ENCODE peak calls at places on chromosomes 4 and X, in nine cellular contexts. K, P, J, Z, C, T, D, H and Q are unnamed samples. For H3K36me3, the result is how much of the 10 kb centered on the place peaks cover.

GRCh38 chrX:77742788-77743476 is 43.1 kb downstream of the ATRX start:
- DNase-seq in P (no peak), K (no peak), C (no peak), T (no peak), J (peak), Z (no peak), D (no peak), H (no peak), Q (no peak)

GRCh38 chr4:112379306-112379705 is 82.1 kb downstream of the ALPK1 start:
- DNase-seq in H (no peak), Z (no peak), K (no peak), P (peak), T (no peak), J (no peak), D (peak), C (no peak), Q (no peak)

GRCh38 chrX:11509786-11510185 is 155.9 kb downstream of the ARHGAP6 start:
- DNase-seq in Z (no peak), J (no peak), P (no peak), D (no peak), C (no peak), K (no peak), T (no peak), H (no peak), Q (no peak)

GRCh38 chr4:60313616-60314015 is 886.5 kb upstream of the ADGRL3 start:
- DNase-seq in Z (no peak), C (no peak), H (no peak), K (no peak), T (no peak), J (no peak), P (no peak), D (no peak), Q (no peak)

GRCh38 chr4:153790962-153791551 is 2.2 kb upstream of the SFRP2 start:
- DNase-seq in T (no peak), C (peak), Z (peak), P (peak), K (peak), D (peak), J (no peak), H (no peak), Q (no peak)

GRCh38 chr4:130026185-130026584 is 930.2 kb downstream of the C4orf33 start:
- DNase-seq in J (no peak), T (no peak), P (no peak), H (no peak), Z (no peak), C (no peak), K (no peak), D (no peak), Q (no peak)

GRCh38 chr4:111685205-111685604 is 460.0 kb upstream of the FAM241A start:
- DNase-seq in D (no peak), Z (no peak), K (no peak), J (no peak), C (no peak), H (no peak), P (no peak), T (no peak), Q (no peak)

GRCh38 chr4:108035691-108036090 is 46.0 kb downstream of the HADH start:
- DNase-seq in T (no peak), Z (no peak), J (no peak), K (no peak), P (no peak), C (no peak), H (no peak), D (no peak), Q (no peak)

GRCh38 chrX:20060961-20061868 is 55.5 kb downstream of the MAP7D2 start:
- DNase-seq in Z (no peak), T (no peak), D (no peak), C (peak), J (no peak), H (no peak), K (no peak), P (no peak), Q (no peak)

GRCh38 chr4:7435411-7436095 is 823 bp upstream of the PSAPL1 start:
- DNase-seq in Z (no peak), T (no peak), K (no peak), D (peak), J (no peak), C (no peak), H (no peak), P (no peak), Q (peak)

GRCh38 chr4:189912170-189912569 is 28.5 kb upstream of the FRG1 start:
- DNase-seq in D (no peak), Z (no peak), P (no peak), C (no peak), J (no peak), K (no peak), H (no peak), T (no peak), Q (no peak)

GRCh38 chr4:8165374-8165896 is 6.8 kb upstream of the ABLIM2 start:
- DNase-seq in T (peak), Z (no peak), J (no peak), H (no peak), C (no peak), K (no peak), D (no peak), P (no peak), Q (no peak)

GRCh38 chrX:49915352-49916222 is 6.8 kb upstream of the CLCN5 start:
- DNase-seq in T (no peak), K (peak), Z (no peak), H (peak), C (no peak), J (no peak), P (peak), D (peak), Q (peak)

GRCh38 chr4:138875886-138876608 is 139.5 kb upstream of the NOCT start:
- DNase-seq in Z (no peak), P (no peak), C (no peak), D (no peak), H (peak), T (no peak), K (no peak), J (no peak), Q (no peak)

GRCh38 chr4:155208258-155209054 is at the start of gene NPY2R:
- DNase-seq in J (no peak), H (no peak), K (peak), T (no peak), C (peak), P (peak), D (peak), Z (peak), Q (no peak)

GRCh38 chrX:154022108-154022507 is 2.4 kb upstream of the IRAK1 start:
- DNase-seq in H (no peak), T (no peak), Z (no peak), C (peak), K (no peak), D (no peak), P (no peak), J (no peak), Q (no peak)

GRCh38 chr4:156006192-156006591 is 52.5 kb upstream of the CTSO start:
- DNase-seq in Z (no peak), C (no peak), D (no peak), T (no peak), J (no peak), P (no peak), K (no peak), H (no peak), Q (no peak)

GRCh38 chrX:73446831-73447230 is at the start of gene CDX4:
- DNase-seq in C (no peak), Z (no peak), H (no peak), D (no peak), J (no peak), T (no peak), K (no peak), P (no peak), Q (no peak)

GRCh38 chr4:123250843-123251242 is 145.8 kb upstream of the SPRY1 start:
- DNase-seq in T (no peak), D (peak), P (no peak), K (no peak), J (no peak), C (no peak), H (no peak), Z (peak), Q (peak)

GRCh38 chr4:41427306-41427882 is 110.6 kb upstream of the LIMCH1 start:
- DNase-seq in H (no peak), T (no peak), P (no peak), J (no peak), Z (no peak), D (no peak), C (no peak), K (no peak), Q (no peak)

GRCh38 chr4:98262431-98262830 is 1.2 kb downstream of the RAP1GDS1 start:
- DNase-seq in K (peak), J (no peak), H (no peak), P (no peak), C (no peak), Z (no peak), T (no peak), D (no peak), Q (no peak)

GRCh38 chr4:87108142-87108546 is 112.3 kb downstream of the KLHL8 start:
- DNase-seq in D (no peak), C (no peak), Z (peak), H (peak), P (peak), K (no peak), J (peak), T (peak), Q (no peak)

GRCh38 chr4:10879411-10880110 is 195.0 kb upstream of the CLNK start:
- DNase-seq in J (no peak), C (no peak), Z (no peak), H (no peak), T (no peak), K (no peak), P (no peak), D (no peak), Q (no peak)

GRCh38 chr4:141180991-141181760 is 39.5 kb upstream of the ZNF330 start:
- DNase-seq in T (no peak), J (no peak), D (no peak), C (no peak), K (no peak), Z (no peak), P (no peak), H (peak), Q (no peak)

GRCh38 chr4:109947457-109947856 is 34.8 kb downstream of the EGF start:
- DNase-seq in H (no peak), D (no peak), P (no peak), T (no peak), C (no peak), Z (no peak), K (no peak), J (no peak), Q (no peak)

GRCh38 chr4:100348472-100348871 is 158.2 kb upstream of the DDIT4L start:
- DNase-seq in Z (no peak), K (no peak), C (no peak), P (peak), J (no peak), H (peak), T (no peak), D (no peak), Q (no peak)

GRCh38 chr4:98473046-98473445 is 185.4 kb downstream of the TSPAN5 start:
- DNase-seq in C (no peak), J (no peak), Z (no peak), P (no peak), D (no peak), H (no peak), T (no peak), K (no peak), Q (no peak)

GRCh38 chr4:82555279-82555678 is 6.5 kb downstream of the TMEM150C start:
- DNase-seq in Z (no peak), J (no peak), T (no peak), K (no peak), P (no peak), C (no peak), D (no peak), H (no peak), Q (no peak)
- TF ChIP-seq CTCF in Z (no peak), J (no peak), T (no peak), K (no peak), P (peak), C (no peak), D (no peak), H (no peak), Q (no peak)

DNA sequence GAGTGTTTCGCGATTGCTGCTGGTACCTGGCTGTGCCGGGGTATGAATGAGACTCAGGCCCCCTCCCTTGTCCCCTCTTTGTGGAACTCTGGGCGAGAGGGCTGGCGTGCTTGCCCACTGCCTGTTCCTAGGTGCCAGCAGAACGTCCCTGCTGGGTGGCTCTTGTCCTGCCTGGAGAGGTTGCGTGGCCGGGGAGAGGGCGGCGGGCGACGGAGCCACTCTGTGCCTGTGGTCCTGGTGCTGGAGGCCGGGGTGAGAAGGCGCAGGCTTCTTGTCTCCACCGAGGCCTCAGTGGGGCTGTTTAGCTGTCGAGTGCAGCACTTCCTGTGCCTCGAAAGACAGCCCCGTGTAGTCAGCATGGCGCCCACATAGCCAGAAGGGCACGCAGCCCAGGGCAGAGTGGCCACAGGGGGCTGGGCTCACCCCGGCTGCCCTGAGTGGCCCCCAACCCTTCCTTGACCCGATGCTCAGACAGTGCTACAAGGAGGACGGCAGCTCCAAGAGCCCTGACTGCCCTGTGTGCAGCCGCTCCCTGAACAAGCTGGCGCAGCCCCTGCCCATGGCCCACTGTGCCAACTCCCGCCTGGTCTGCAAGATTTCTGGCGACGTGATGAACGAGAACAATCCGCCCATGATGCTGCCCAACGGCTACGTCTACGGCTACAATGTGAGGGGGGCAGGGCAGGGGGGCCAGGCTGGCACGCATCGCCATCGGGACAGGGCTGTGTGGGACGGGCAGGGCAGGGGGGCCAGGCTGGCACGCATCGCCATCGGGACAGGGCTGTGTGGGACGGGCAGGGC is 8.9 kb upstream of the UVSSA start:
- DNase-seq in C (peak), K (no peak), J (no peak), H (no peak), D (no peak), T (no peak), P (no peak), Z (no peak), Q (no peak)
- H3K36me3 ChIP-seq in C (half or more), K (under half), J (under half), H (under half), D (under half), T (half or more), P (half or more), Z (half or more), Q (under half)

GRCh38 chr4:162634390-162634789 is 470.6 kb upstream of the FSTL5 start:
- DNase-seq in Z (no peak), T (no peak), J (no peak), D (no peak), C (no peak), K (no peak), P (no peak), H (no peak), Q (no peak)
- TF ChIP-seq CTCF in Z (no peak), T (no peak), J (no peak), D (no peak), C (no peak), K (no peak), P (no peak), H (no peak), Q (no peak)

GRCh38 chr4:6059375-6059805 is 41.2 kb upstream of the C4orf50 start:
- DNase-seq in H (no peak), C (no peak), P (no peak), K (no peak), T (no peak), J (no peak), D (no peak), Z (peak), Q (no peak)
- H3K36me3 ChIP-seq in H (under half), C (under half), P (under half), K (under half), T (under half), J (under half), D (under half), Z (under half), Q (under half)

GRCh38 chr4:184768296-184768695 is 34.4 kb upstream of the CENPU start:
- DNase-seq in D (no peak), P (no peak), C (no peak), Z (no peak), H (no peak), T (no peak), K (no peak), J (no peak), Q (no peak)

GRCh38 chr4:184766421-184766820 is 32.5 kb upstream of the CENPU start:
- DNase-seq in P (no peak), Z (no peak), C (no peak), T (no peak), H (no peak), K (no peak), D (no peak), J (no peak), Q (no peak)

GRCh38 chr4:184764601-184765000 is 30.7 kb upstream of the CENPU start:
- DNase-seq in Z (no peak), J (no peak), H (no peak), C (no peak), T (no peak), K (no peak), P (no peak), D (no peak), Q (no peak)

GRCh38 chr4:184763150-184763780 is 29.4 kb upstream of the CENPU start:
- DNase-seq in D (no peak), C (no peak), P (no peak), J (no peak), H (no peak), Z (peak), K (no peak), T (no peak), Q (no peak)

DNA sequence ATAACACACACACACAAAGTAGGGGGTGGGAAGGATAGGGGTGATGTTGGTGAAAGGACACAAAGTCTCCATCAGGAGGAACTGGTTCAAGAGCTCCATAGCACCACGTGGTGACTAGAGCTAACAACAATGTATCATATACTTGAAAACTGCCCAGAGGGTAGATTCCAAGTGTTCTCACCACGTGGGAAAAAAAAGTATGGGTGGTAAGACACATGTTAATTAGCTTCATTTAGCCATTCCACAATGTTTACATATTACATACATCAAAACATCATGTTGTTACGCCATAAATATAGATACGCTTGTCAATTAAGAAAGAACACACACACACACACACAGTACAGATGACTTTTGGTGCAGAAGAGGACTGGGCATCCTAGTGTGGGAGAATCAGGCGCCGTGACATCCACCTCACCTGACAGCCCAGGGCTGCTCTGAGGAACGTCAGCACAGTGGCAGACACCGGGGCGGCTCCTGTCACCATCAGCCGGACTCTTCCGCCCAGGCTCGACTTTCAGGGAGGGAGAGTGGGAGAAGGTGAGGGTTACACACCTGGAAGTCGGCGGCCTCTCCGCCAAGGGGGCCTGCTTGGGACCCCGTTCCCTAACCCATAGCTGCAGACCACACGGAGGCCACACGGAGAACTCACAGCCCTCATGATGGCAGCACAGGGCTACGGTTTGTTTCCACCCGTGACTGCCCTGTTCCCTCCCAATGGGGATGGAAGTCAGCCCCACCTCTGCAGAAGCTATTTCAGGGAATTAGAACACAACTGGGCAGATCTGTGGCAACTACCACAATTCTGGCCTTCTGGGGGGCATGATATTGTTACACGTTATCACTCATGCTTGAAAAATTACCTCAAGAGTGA is 31.8 kb upstream of the CENPU start:
- DNase-seq in P (no peak), D (peak), Z (no peak), C (no peak), H (no peak), J (no peak), K (no peak), T (no peak), Q (no peak)
- TF ChIP-seq CTCF in P (no peak), D (no peak), Z (no peak), C (no peak), H (no peak), J (no peak), K (no peak), T (no peak), Q (no peak)

DNA sequence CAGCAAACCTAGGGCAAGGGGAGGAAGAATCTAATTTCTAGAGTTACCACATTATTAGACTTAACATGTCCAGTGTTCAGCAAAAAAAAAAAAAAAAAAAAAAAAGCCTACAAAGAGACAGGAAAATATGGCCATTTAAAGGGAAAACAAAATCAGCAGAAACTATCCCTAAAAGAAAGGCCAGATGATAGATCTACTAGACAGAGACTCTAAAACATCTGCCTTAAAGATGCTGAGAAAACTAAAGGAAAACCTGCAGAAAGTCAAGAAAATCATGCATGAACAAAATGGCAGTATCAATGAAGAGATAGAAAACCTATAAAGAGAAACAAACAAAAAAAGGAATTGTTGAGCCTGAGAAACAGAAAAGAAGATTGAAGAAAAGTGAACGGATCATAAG is 43.8 kb downstream of the NELFA start:
- DNase-seq in H (no peak), D (no peak), T (no peak), Z (no peak), C (no peak), P (no peak), K (no peak), J (no peak), Q (no peak)
- H3K36me3 ChIP-seq in H (under half), D (under half), T (under half), Z (half or more), C (under half), P (half or more), K (under half), J (under half), Q (under half)

DNA sequence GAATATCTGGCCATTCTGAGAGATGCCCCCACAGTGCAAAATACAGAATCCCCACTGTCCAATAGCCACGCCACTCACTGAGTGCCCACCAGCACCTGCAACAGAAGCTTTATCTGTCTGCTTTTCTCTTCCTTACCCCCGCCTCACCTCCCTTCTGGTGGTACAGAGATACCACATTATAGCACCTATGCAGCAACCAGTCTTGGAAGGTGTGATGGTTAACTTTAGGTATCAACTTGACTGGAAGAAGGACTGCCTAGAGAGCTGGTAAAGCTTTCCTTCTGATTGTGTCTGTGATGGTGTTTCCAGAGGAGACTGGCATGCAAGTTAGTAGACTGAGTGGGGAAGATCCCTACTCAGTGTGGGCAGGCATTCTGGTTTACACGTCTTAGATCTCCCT is 61.8 kb upstream of the TXK start:
- DNase-seq in P (no peak), D (no peak), J (no peak), H (no peak), K (no peak), C (no peak), Z (no peak), T (no peak), Q (no peak)
- TF ChIP-seq CTCF in P (no peak), D (no peak), J (no peak), H (no peak), K (no peak), C (no peak), Z (no peak), T (no peak), Q (no peak)